ENCODE peak calls at places on chromosomes 13 and 19, in four cellular contexts. One of them, this sample, is unnamed.

GRCh38 chr19:8680676-8681344 is 17.8 kb downstream of the ACTL9 start:
- DNase-seq in mesendoderm: no peak
- DNase-seq in neuronal stem cell: no peak
- DNase-seq in mammary epithelial cell: no peak
- DNase-seq in this sample: no peak

GRCh38 chr19:41529484-41530183 is 46.3 kb upstream of the CEACAM21 start:
- DNase-seq in mesendoderm: no peak
- DNase-seq in neuronal stem cell: no peak
- DNase-seq in mammary epithelial cell: no peak
- DNase-seq in this sample: no peak

GRCh38 chr19:48896191-48896720 is 2.3 kb downstream of the TULP2 start:
- DNase-seq in mesendoderm: peak; percentile 75
- DNase-seq in neuronal stem cell: peak; percentile 53
- DNase-seq in mammary epithelial cell: no peak
- DNase-seq in this sample: no peak

GRCh38 chr19:9818734-9819589 is at the start of gene FBXL12:
- DNase-seq in mesendoderm: peak; percentile 99
- DNase-seq in neuronal stem cell: peak; percentile 100
- DNase-seq in mammary epithelial cell: peak; percentile 99
- DNase-seq in this sample: peak; percentile 99

GRCh38 chr13:46885018-46885417 is 11.8 kb downstream of the HTR2A start:
- DNase-seq in mesendoderm: no peak
- DNase-seq in neuronal stem cell: no peak
- DNase-seq in mammary epithelial cell: peak; percentile 53
- DNase-seq in this sample: no peak

GRCh38 chr13:30581582-30581981 is 36.1 kb upstream of the USPL1 start:
- DNase-seq in mesendoderm: peak; percentile 42
- DNase-seq in neuronal stem cell: no peak
- DNase-seq in mammary epithelial cell: no peak
- DNase-seq in this sample: peak; percentile 29

GRCh38 chr19:16235811-16236710 is 38.4 kb downstream of the AP1M1 start:
- DNase-seq in mesendoderm: no peak
- DNase-seq in neuronal stem cell: no peak
- DNase-seq in mammary epithelial cell: no peak
- DNase-seq in this sample: no peak

GRCh38 chr13:52010890-52011689 is at the start of gene ATP7B:
- DNase-seq in mesendoderm: peak; percentile 63
- DNase-seq in neuronal stem cell: peak; percentile 45
- DNase-seq in mammary epithelial cell: no peak
- DNase-seq in this sample: no peak

GRCh38 chr19:39824143-39825092 is 9.5 kb downstream of the DYRK1B start:
- DNase-seq in mesendoderm: peak; percentile 97
- DNase-seq in neuronal stem cell: peak; percentile 87
- DNase-seq in mammary epithelial cell: peak; percentile 84
- DNase-seq in this sample: no peak

GRCh38 chr19:17654993-17655392 is 33.2 kb downstream of the UNC13A start:
- DNase-seq in mesendoderm: no peak
- DNase-seq in neuronal stem cell: no peak
- DNase-seq in mammary epithelial cell: no peak
- DNase-seq in this sample: peak; percentile 64

GRCh38 chr13:52158629-52159158 is 703 bp downstream of the NEK3 start:
- DNase-seq in mesendoderm: peak; percentile 31
- DNase-seq in neuronal stem cell: no peak
- DNase-seq in mammary epithelial cell: peak; percentile 16
- DNase-seq in this sample: no peak

GRCh38 chr19:1068111-1069001 is 1.4 kb downstream of the ARHGAP45 start:
- DNase-seq in mesendoderm: no peak
- DNase-seq in neuronal stem cell: no peak
- DNase-seq in mammary epithelial cell: no peak
- DNase-seq in this sample: no peak

GRCh38 chr13:111397202-111397880 is 76.9 kb downstream of the TEX29 start:
- DNase-seq in mesendoderm: no peak
- DNase-seq in neuronal stem cell: no peak
- DNase-seq in mammary epithelial cell: no peak
- DNase-seq in this sample: no peak

GRCh38 chr13:92224052-92224821 is 825.8 kb downstream of the GPC5 start:
- DNase-seq in mesendoderm: no peak
- DNase-seq in neuronal stem cell: no peak
- DNase-seq in mammary epithelial cell: peak; percentile 0
- DNase-seq in this sample: no peak

GRCh38 chr19:40285353-40286234 is 449 bp upstream of the AKT2 start:
- DNase-seq in mesendoderm: peak; percentile 100
- DNase-seq in neuronal stem cell: peak; percentile 99
- DNase-seq in mammary epithelial cell: peak; percentile 99
- DNase-seq in this sample: peak; percentile 99

GRCh38 chr19:8161135-8161646 is 11.8 kb upstream of the FBN3 start:
- DNase-seq in mesendoderm: peak; percentile 75
- DNase-seq in neuronal stem cell: no peak
- DNase-seq in mammary epithelial cell: peak; percentile 27
- DNase-seq in this sample: peak; percentile 48

GRCh38 chr19:3536429-3537100 is 2.4 kb upstream of the TEKTIP1 start:
- DNase-seq in mesendoderm: no peak
- DNase-seq in neuronal stem cell: no peak
- DNase-seq in mammary epithelial cell: peak; percentile 39
- DNase-seq in this sample: no peak

GRCh38 chr19:4096049-4096892 is 27.7 kb downstream of the MAP2K2 start:
- DNase-seq in mesendoderm: no peak
- DNase-seq in neuronal stem cell: no peak
- DNase-seq in mammary epithelial cell: no peak
- DNase-seq in this sample: no peak

GRCh38 chr19:16076958-16077611 is 790 bp downstream of the TPM4 start:
- DNase-seq in mesendoderm: peak; percentile 48
- DNase-seq in neuronal stem cell: no peak
- DNase-seq in mammary epithelial cell: peak; percentile 29
- DNase-seq in this sample: no peak

GRCh38 chr13:20378721-20379120 is 146.6 kb upstream of the GJB6 start:
- DNase-seq in mesendoderm: no peak
- DNase-seq in neuronal stem cell: no peak
- DNase-seq in mammary epithelial cell: no peak
- DNase-seq in this sample: no peak

GRCh38 chr19:42109896-42110295 is 22.4 kb downstream of the POU2F2 start:
- DNase-seq in mesendoderm: no peak
- DNase-seq in neuronal stem cell: no peak
- DNase-seq in mammary epithelial cell: no peak
- DNase-seq in this sample: no peak

GRCh38 chr13:44218501-44219240 is 155.0 kb upstream of the SERP2 start:
- DNase-seq in mesendoderm: no peak
- DNase-seq in neuronal stem cell: no peak
- DNase-seq in mammary epithelial cell: no peak
- DNase-seq in this sample: no peak

GRCh38 chr13:49300716-49301589 is 53.2 kb downstream of the CDADC1 start:
- DNase-seq in mesendoderm: peak; percentile 74
- DNase-seq in neuronal stem cell: peak; percentile 52
- DNase-seq in mammary epithelial cell: peak; percentile 70
- DNase-seq in this sample: peak; percentile 42

GRCh38 chr13:24605923-24606372 is 74.3 kb upstream of the ATP12A start:
- DNase-seq in mesendoderm: peak; percentile 78
- DNase-seq in neuronal stem cell: no peak
- DNase-seq in mammary epithelial cell: peak; percentile 36
- DNase-seq in this sample: peak; percentile 6

GRCh38 chr13:114109646-114110045 is 22.8 kb downstream of the RASA3 start:
- DNase-seq in mesendoderm: no peak
- DNase-seq in neuronal stem cell: no peak
- DNase-seq in mammary epithelial cell: no peak
- DNase-seq in this sample: no peak

GRCh38 chr13:45472171-45472705 is 7.5 kb downstream of the COG3 start:
- DNase-seq in mesendoderm: no peak
- DNase-seq in neuronal stem cell: no peak
- DNase-seq in mammary epithelial cell: no peak
- DNase-seq in this sample: no peak

GRCh38 chr13:25232937-25233515 is 54.3 kb downstream of the MTMR6 start:
- DNase-seq in mesendoderm: peak; percentile 42
- DNase-seq in neuronal stem cell: no peak
- DNase-seq in mammary epithelial cell: peak; percentile 16
- DNase-seq in this sample: peak; percentile 19

GRCh38 chr19:47730521-47730889 is 14.8 kb upstream of the NOP53 start:
- DNase-seq in mesendoderm: no peak
- DNase-seq in neuronal stem cell: no peak
- DNase-seq in mammary epithelial cell: no peak
- DNase-seq in this sample: no peak

GRCh38 chr19:47726467-47726866 is 13.2 kb downstream of the EHD2 start:
- DNase-seq in mesendoderm: no peak
- DNase-seq in neuronal stem cell: no peak
- DNase-seq in mammary epithelial cell: no peak
- DNase-seq in this sample: no peak

GRCh38 chr19:47729799-47730520 is 15.4 kb upstream of the NOP53 start:
- DNase-seq in mesendoderm: peak; percentile 95
- DNase-seq in neuronal stem cell: no peak
- DNase-seq in mammary epithelial cell: peak; percentile 52
- DNase-seq in this sample: no peak

GRCh38 chr19:47730910-47731309 is 14.4 kb upstream of the NOP53 start:
- DNase-seq in mesendoderm: no peak
- DNase-seq in neuronal stem cell: no peak
- DNase-seq in mammary epithelial cell: no peak
- DNase-seq in this sample: no peak

GRCh38 chr19:47729468-47729798 is 15.9 kb upstream of the NOP53 start:
- DNase-seq in mesendoderm: peak; percentile 96
- DNase-seq in neuronal stem cell: no peak
- DNase-seq in mammary epithelial cell: peak; percentile 95
- DNase-seq in this sample: peak; percentile 79
- H3K4me2 ChIP-seq in mesendoderm: peak overlapping the region; percentile 54
- H3K4me2 ChIP-seq in neuronal stem cell: peak overlapping the region; percentile 81
- H3K4me2 ChIP-seq in mammary epithelial cell: peak overlapping the region; percentile 88
- H3K4me2 ChIP-seq in this sample: peak overlapping the region; percentile 88

GRCh38 chr13:85379433-85379832 is 419.8 kb downstream of the SLITRK6 start:
- DNase-seq in mesendoderm: no peak
- DNase-seq in neuronal stem cell: no peak
- DNase-seq in mammary epithelial cell: no peak
- DNase-seq in this sample: no peak
- H3K9ac ChIP-seq in mesendoderm: no peak overlapping the region
- H3K9ac ChIP-seq in neuronal stem cell: no peak overlapping the region
- H3K9ac ChIP-seq in mammary epithelial cell: no peak overlapping the region
- H3K9ac ChIP-seq in this sample: no peak overlapping the region

DNA sequence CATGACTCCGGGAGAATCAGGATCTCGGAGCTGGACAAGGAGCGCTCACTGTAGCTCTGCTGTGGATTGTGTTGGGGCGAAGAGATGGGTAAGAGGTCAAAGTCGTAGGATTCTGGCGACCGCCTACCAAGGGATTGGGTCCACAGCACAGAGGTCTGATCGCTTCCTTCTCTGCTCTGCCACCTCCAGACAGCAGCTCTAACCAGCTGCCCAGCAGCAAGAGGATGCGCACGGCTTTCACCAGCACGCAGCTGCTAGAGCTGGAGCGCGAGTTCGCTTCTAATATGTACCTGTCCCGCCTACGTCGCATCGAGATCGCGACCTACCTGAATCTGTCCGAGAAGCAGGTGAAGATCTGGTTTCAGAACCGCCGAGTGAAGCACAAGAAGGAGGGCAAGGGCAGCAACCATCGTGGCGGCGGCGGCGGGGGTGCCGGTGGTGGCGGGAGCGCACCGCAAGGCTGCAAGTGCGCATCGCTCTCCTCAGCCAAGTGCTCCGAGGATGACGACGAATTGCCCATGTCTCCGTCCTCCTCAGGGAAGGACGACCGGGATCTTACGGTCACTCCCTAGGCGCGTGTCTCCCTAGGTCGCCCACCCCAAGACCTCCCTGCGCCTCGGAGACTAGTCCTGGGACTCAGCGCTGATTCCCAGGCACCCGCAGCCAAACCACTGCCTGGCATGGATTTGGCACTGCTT is 1.2 kb downstream of the GSX1 start:
- DNase-seq in mesendoderm: no peak
- DNase-seq in neuronal stem cell: no peak
- DNase-seq in mammary epithelial cell: peak; percentile 28
- DNase-seq in this sample: no peak
- H3K4me2 ChIP-seq in mesendoderm: no peak overlapping the region
- H3K4me2 ChIP-seq in neuronal stem cell: no peak overlapping the region
- H3K4me2 ChIP-seq in mammary epithelial cell: no peak overlapping the region
- H3K4me2 ChIP-seq in this sample: no peak overlapping the region

GRCh38 chr19:33458807-33459206 is 62.8 kb downstream of the PEPD start:
- DNase-seq in mesendoderm: no peak
- DNase-seq in neuronal stem cell: no peak
- DNase-seq in mammary epithelial cell: no peak
- DNase-seq in this sample: no peak

GRCh38 chr19:33458171-33458633 is 63.4 kb downstream of the PEPD start:
- DNase-seq in mesendoderm: no peak
- DNase-seq in neuronal stem cell: no peak
- DNase-seq in mammary epithelial cell: no peak
- DNase-seq in this sample: no peak

GRCh38 chr19:33459220-33459619 is 62.4 kb downstream of the PEPD start:
- DNase-seq in mesendoderm: no peak
- DNase-seq in neuronal stem cell: no peak
- DNase-seq in mammary epithelial cell: no peak
- DNase-seq in this sample: no peak

GRCh38 chr19:33460221-33460908 is 61.2 kb downstream of the PEPD start:
- DNase-seq in mesendoderm: no peak
- DNase-seq in neuronal stem cell: no peak
- DNase-seq in mammary epithelial cell: no peak
- DNase-seq in this sample: no peak

DNA sequence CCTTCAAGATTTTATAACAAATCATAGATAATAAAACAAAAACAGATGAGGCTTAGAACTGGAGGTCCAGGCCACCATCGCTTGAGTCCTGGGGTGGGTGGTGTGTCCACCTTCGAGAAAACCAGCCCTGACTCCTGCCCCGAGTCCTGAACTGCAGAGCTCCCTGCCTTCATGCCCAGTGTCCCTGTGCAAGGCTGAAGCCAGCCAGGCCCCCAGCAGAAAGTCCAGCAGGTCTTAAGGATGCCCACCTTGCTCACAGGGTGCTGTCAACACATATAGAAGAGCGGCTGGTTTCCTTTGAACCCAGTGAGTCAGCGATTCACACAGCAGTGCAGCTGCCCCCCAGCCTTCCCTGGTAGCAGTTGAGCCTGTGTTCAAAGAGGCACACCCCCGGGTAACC is 61.9 kb downstream of the PEPD start:
- DNase-seq in mesendoderm: no peak
- DNase-seq in neuronal stem cell: no peak
- DNase-seq in mammary epithelial cell: no peak
- DNase-seq in this sample: no peak
- H3K9ac ChIP-seq in mesendoderm: no peak overlapping the region
- H3K9ac ChIP-seq in neuronal stem cell: no peak overlapping the region
- H3K9ac ChIP-seq in mammary epithelial cell: no peak overlapping the region
- H3K9ac ChIP-seq in this sample: no peak overlapping the region

DNA sequence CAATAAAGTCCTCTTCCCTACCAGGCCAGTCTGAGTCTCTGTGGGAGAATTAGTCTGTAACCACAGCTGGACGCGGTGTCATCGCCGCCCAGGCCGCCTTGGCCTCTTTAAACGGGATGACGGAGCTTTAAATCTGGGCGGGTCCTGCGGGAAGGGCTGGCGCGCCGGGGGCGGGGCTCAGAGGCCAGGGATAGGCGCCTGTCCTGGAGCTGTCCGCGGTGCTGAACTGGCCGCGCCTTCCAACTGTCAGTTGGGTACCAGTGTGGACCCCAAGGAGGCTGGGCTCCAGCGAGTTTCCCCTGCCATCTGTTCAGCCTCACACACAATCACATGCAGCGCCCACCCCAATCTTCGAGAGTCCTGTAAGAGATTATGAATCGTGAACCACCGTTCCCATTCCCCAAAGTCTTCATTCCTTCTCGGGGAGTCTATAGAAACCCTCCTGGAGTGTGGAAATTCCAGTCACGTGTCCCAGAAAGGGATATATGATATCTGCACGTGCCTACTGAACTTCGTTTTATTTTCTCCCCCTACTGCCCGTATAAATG is 11.5 kb downstream of the APLP1 start:
- DNase-seq in mesendoderm: peak; percentile 93
- DNase-seq in neuronal stem cell: peak; percentile 90
- DNase-seq in mammary epithelial cell: peak; percentile 86
- DNase-seq in this sample: peak; percentile 75
- H3K4me2 ChIP-seq in mesendoderm: no peak overlapping the region
- H3K4me2 ChIP-seq in neuronal stem cell: no peak overlapping the region
- H3K4me2 ChIP-seq in mammary epithelial cell: no peak overlapping the region
- H3K4me2 ChIP-seq in this sample: peak overlapping the region; percentile 63

GRCh38 chr19:54172413-54172763 is 572 bp downstream of the TMC4 start:
- DNase-seq in mesendoderm: no peak
- DNase-seq in neuronal stem cell: no peak
- DNase-seq in mammary epithelial cell: no peak
- DNase-seq in this sample: no peak
- H3K9ac ChIP-seq in mesendoderm: peak overlapping the region; percentile 18
- H3K9ac ChIP-seq in neuronal stem cell: no peak overlapping the region
- H3K9ac ChIP-seq in mammary epithelial cell: no peak overlapping the region
- H3K9ac ChIP-seq in this sample: peak overlapping the region; percentile 90